ENCODE peak calls at places on chromosomes 13 and 19, in eight cellular contexts. One of them, this sample, is unnamed.

GRCh38 chr19:34989248-34989797 is 10.8 kb upstream of the GRAMD1A start:
- DNase-seq in fibroblast of lung: no peak
- DNase-seq in fibroblast of mammary gland: no peak
- DNase-seq in dorsolateral prefrontal cortex: no peak
- DNase-seq in A549: no peak
- DNase-seq in mucosa of descending colon: no peak
- DNase-seq in AG04450: no peak
- DNase-seq in heart right ventricle: no peak
- DNase-seq in this sample: no peak

GRCh38 chr13:51542358-51542972 is 41.8 kb upstream of the WDFY2 start:
- DNase-seq in A549: peak
- DNase-seq in dorsolateral prefrontal cortex: no peak
- DNase-seq in fibroblast of lung: peak
- DNase-seq in AG04450: no peak
- DNase-seq in mucosa of descending colon: no peak
- DNase-seq in heart right ventricle: no peak
- DNase-seq in fibroblast of mammary gland: no peak
- DNase-seq in this sample: no peak

GRCh38 chr13:83780201-83780600 is 102.1 kb downstream of the SLITRK1 start:
- DNase-seq in fibroblast of lung: peak
- DNase-seq in dorsolateral prefrontal cortex: no peak
- DNase-seq in heart right ventricle: no peak
- DNase-seq in AG04450: no peak
- DNase-seq in A549: peak
- DNase-seq in fibroblast of mammary gland: peak
- DNase-seq in mucosa of descending colon: no peak
- DNase-seq in this sample: peak

GRCh38 chr13:49374585-49375290 is 69.1 kb downstream of the CAB39L start:
- DNase-seq in fibroblast of lung: peak
- DNase-seq in fibroblast of mammary gland: peak
- DNase-seq in dorsolateral prefrontal cortex: no peak
- DNase-seq in mucosa of descending colon: no peak
- DNase-seq in heart right ventricle: no peak
- DNase-seq in AG04450: peak
- DNase-seq in A549: peak
- DNase-seq in this sample: peak

GRCh38 chr19:2800506-2800905 is 15.2 kb downstream of the THOP1 start:
- DNase-seq in A549: no peak
- DNase-seq in fibroblast of lung: no peak
- DNase-seq in dorsolateral prefrontal cortex: no peak
- DNase-seq in fibroblast of mammary gland: no peak
- DNase-seq in mucosa of descending colon: no peak
- DNase-seq in heart right ventricle: no peak
- DNase-seq in AG04450: no peak
- DNase-seq in this sample: no peak

GRCh38 chr19:28731577-28731976 is 481.4 kb downstream of the UQCRFS1 start:
- DNase-seq in fibroblast of lung: no peak
- DNase-seq in AG04450: no peak
- DNase-seq in dorsolateral prefrontal cortex: no peak
- DNase-seq in fibroblast of mammary gland: no peak
- DNase-seq in heart right ventricle: no peak
- DNase-seq in mucosa of descending colon: no peak
- DNase-seq in A549: no peak
- DNase-seq in this sample: no peak

GRCh38 chr19:55300821-55301458 is 17.1 kb downstream of the BRSK1 start:
- DNase-seq in fibroblast of mammary gland: no peak
- DNase-seq in fibroblast of lung: no peak
- DNase-seq in mucosa of descending colon: no peak
- DNase-seq in AG04450: no peak
- DNase-seq in heart right ventricle: no peak
- DNase-seq in dorsolateral prefrontal cortex: no peak
- DNase-seq in A549: no peak
- DNase-seq in this sample: no peak

GRCh38 chr19:3880471-3881271 is at the start of gene ATCAY:
- DNase-seq in AG04450: no peak
- DNase-seq in fibroblast of mammary gland: no peak
- DNase-seq in dorsolateral prefrontal cortex: peak
- DNase-seq in mucosa of descending colon: no peak
- DNase-seq in A549: no peak
- DNase-seq in fibroblast of lung: no peak
- DNase-seq in heart right ventricle: no peak
- DNase-seq in this sample: no peak

GRCh38 chr13:84296386-84296785 is 414.1 kb upstream of the SLITRK1 start:
- DNase-seq in fibroblast of mammary gland: no peak
- DNase-seq in fibroblast of lung: no peak
- DNase-seq in dorsolateral prefrontal cortex: no peak
- DNase-seq in heart right ventricle: no peak
- DNase-seq in AG04450: no peak
- DNase-seq in mucosa of descending colon: no peak
- DNase-seq in A549: no peak
- DNase-seq in this sample: no peak

GRCh38 chr13:105965910-105966309 is 569.6 kb downstream of the EFNB2 start:
- DNase-seq in dorsolateral prefrontal cortex: no peak
- DNase-seq in heart right ventricle: no peak
- DNase-seq in fibroblast of lung: no peak
- DNase-seq in fibroblast of mammary gland: no peak
- DNase-seq in AG04450: no peak
- DNase-seq in A549: no peak
- DNase-seq in mucosa of descending colon: no peak
- DNase-seq in this sample: no peak

GRCh38 chr19:12077375-12077774 is 12.8 kb downstream of the ZNF844 start:
- DNase-seq in dorsolateral prefrontal cortex: no peak
- DNase-seq in mucosa of descending colon: no peak
- DNase-seq in AG04450: no peak
- DNase-seq in heart right ventricle: no peak
- DNase-seq in fibroblast of lung: no peak
- DNase-seq in A549: no peak
- DNase-seq in fibroblast of mammary gland: no peak
- DNase-seq in this sample: no peak

GRCh38 chr19:12075538-12076139 is 11.1 kb downstream of the ZNF844 start:
- DNase-seq in fibroblast of mammary gland: no peak
- DNase-seq in dorsolateral prefrontal cortex: no peak
- DNase-seq in heart right ventricle: no peak
- DNase-seq in AG04450: no peak
- DNase-seq in A549: no peak
- DNase-seq in mucosa of descending colon: no peak
- DNase-seq in fibroblast of lung: peak
- DNase-seq in this sample: no peak
- H3K4me3 ChIP-seq in fibroblast of mammary gland: no peak
- H3K4me3 ChIP-seq in dorsolateral prefrontal cortex: no peak
- H3K4me3 ChIP-seq in heart right ventricle: no peak
- H3K4me3 ChIP-seq in AG04450: no peak
- H3K4me3 ChIP-seq in A549: no peak
- H3K4me3 ChIP-seq in mucosa of descending colon: no peak
- H3K4me3 ChIP-seq in fibroblast of lung: no peak
- H3K4me3 ChIP-seq in this sample: no peak

GRCh38 chr19:5281588-5281987 is 59.0 kb downstream of the PTPRS start:
- DNase-seq in fibroblast of lung: peak
- DNase-seq in fibroblast of mammary gland: no peak
- DNase-seq in mucosa of descending colon: no peak
- DNase-seq in AG04450: no peak
- DNase-seq in A549: no peak
- DNase-seq in dorsolateral prefrontal cortex: no peak
- DNase-seq in heart right ventricle: peak
- DNase-seq in this sample: no peak
- H3K4me3 ChIP-seq in fibroblast of lung: no peak
- H3K4me3 ChIP-seq in fibroblast of mammary gland: no peak
- H3K4me3 ChIP-seq in mucosa of descending colon: no peak
- H3K4me3 ChIP-seq in AG04450: no peak
- H3K4me3 ChIP-seq in A549: no peak
- H3K4me3 ChIP-seq in dorsolateral prefrontal cortex: no peak
- H3K4me3 ChIP-seq in heart right ventricle: no peak
- H3K4me3 ChIP-seq in this sample: no peak

GRCh38 chr19:53553865-53554791 is 16.2 kb downstream of the ZNF331 start:
- DNase-seq in AG04450: peak
- DNase-seq in fibroblast of lung: peak
- DNase-seq in fibroblast of mammary gland: peak
- DNase-seq in dorsolateral prefrontal cortex: peak
- DNase-seq in mucosa of descending colon: peak
- DNase-seq in A549: peak
- DNase-seq in heart right ventricle: peak
- DNase-seq in this sample: peak
- H3K4me3 ChIP-seq in AG04450: peak
- H3K4me3 ChIP-seq in fibroblast of lung: peak
- H3K4me3 ChIP-seq in fibroblast of mammary gland: peak
- H3K4me3 ChIP-seq in dorsolateral prefrontal cortex: peak
- H3K4me3 ChIP-seq in mucosa of descending colon: peak
- H3K4me3 ChIP-seq in A549: no peak
- H3K4me3 ChIP-seq in heart right ventricle: peak
- H3K4me3 ChIP-seq in this sample: peak

DNA sequence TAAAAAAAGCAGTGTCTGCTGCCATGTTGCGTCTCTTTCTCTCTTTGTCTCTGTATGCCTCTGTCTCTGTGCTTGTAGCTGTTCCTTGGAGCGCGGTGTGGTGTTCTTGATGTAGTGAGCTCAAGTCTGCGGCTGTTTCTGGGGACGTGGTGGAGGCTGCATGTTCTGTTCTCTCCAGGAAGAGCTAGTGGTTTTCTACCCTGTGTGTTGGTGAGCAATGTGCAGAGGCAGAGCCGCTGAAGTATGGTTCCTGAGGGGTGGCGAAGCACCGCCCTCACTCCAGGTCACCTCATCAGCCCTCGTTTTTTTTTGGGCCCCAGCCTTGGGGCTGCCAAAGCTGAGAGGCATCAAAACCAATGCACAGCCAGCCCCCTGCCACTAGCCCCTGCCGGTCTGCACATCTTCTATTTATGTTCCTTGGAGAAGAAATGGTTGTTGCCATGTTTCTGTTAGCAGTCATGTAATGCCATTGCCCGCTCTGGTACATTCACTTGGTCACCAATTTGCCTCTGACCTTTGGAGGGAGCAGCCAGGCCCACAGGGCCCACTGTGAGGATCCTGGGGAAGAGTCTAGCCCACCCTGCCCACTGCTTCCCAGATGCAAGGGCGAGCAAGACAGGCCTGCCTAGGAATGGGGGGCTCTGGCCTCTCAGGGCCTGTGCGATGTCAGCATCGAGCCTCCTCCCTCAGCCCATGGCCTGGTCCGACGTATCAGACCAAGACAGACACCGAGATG is 7.2 kb downstream of the HNRNPL start:
- DNase-seq in dorsolateral prefrontal cortex: no peak
- DNase-seq in A549: peak
- DNase-seq in AG04450: no peak
- DNase-seq in fibroblast of lung: no peak
- DNase-seq in heart right ventricle: no peak
- DNase-seq in fibroblast of mammary gland: no peak
- DNase-seq in mucosa of descending colon: peak
- DNase-seq in this sample: no peak
- H3K4me3 ChIP-seq in dorsolateral prefrontal cortex: no peak
- H3K4me3 ChIP-seq in A549: no peak
- H3K4me3 ChIP-seq in AG04450: no peak
- H3K4me3 ChIP-seq in fibroblast of lung: no peak
- H3K4me3 ChIP-seq in heart right ventricle: no peak
- H3K4me3 ChIP-seq in fibroblast of mammary gland: no peak
- H3K4me3 ChIP-seq in mucosa of descending colon: no peak
- H3K4me3 ChIP-seq in this sample: no peak

GRCh38 chr13:23980160-23980551 is 82.9 kb upstream of the C1QTNF9B start:
- DNase-seq in AG04450: peak
- DNase-seq in fibroblast of lung: peak
- DNase-seq in A549: peak
- DNase-seq in dorsolateral prefrontal cortex: peak
- DNase-seq in fibroblast of mammary gland: peak
- DNase-seq in mucosa of descending colon: peak
- DNase-seq in heart right ventricle: peak
- DNase-seq in this sample: peak
- H3K4me3 ChIP-seq in AG04450: peak
- H3K4me3 ChIP-seq in fibroblast of lung: peak
- H3K4me3 ChIP-seq in A549: peak
- H3K4me3 ChIP-seq in dorsolateral prefrontal cortex: peak
- H3K4me3 ChIP-seq in fibroblast of mammary gland: peak
- H3K4me3 ChIP-seq in mucosa of descending colon: no peak
- H3K4me3 ChIP-seq in heart right ventricle: peak
- H3K4me3 ChIP-seq in this sample: peak

This sample was measured in cardiac fibroblast.